ENCODE peak calls at places on chromosomes 6 and 20, in six cellular contexts. One of them, this sample, is unnamed.

GRCh38 chr6:36131517-36132220 is 1.4 kb downstream of the MAPK13 start:
- DNase-seq in heart right ventricle: no peak
- DNase-seq in tibial nerve: no peak
- DNase-seq in neural progenitor cell: no peak
- DNase-seq in PC-9: peak; percentile 57
- DNase-seq in lower lobe of right lung: no peak
- DNase-seq in this sample: no peak

GRCh38 chr20:63567382-63568169 is 6.5 kb downstream of the HELZ2 start:
- DNase-seq in heart right ventricle: no peak
- DNase-seq in tibial nerve: peak; percentile 28
- DNase-seq in neural progenitor cell: no peak
- DNase-seq in PC-9: no peak
- DNase-seq in lower lobe of right lung: peak; percentile 86
- DNase-seq in this sample: no peak

GRCh38 chr20:36883972-36884535 is 8.1 kb downstream of the TLDC2 start:
- DNase-seq in heart right ventricle: no peak
- DNase-seq in tibial nerve: no peak
- DNase-seq in neural progenitor cell: no peak
- DNase-seq in PC-9: no peak
- DNase-seq in lower lobe of right lung: no peak
- DNase-seq in this sample: no peak

GRCh38 chr6:43383021-43383667 is 13.7 kb upstream of the ZNF318 start:
- DNase-seq in heart right ventricle: no peak
- DNase-seq in tibial nerve: no peak
- DNase-seq in neural progenitor cell: no peak
- DNase-seq in PC-9: no peak
- DNase-seq in lower lobe of right lung: no peak
- DNase-seq in this sample: no peak

GRCh38 chr6:149164199-149164745 is 153.2 kb upstream of the TAB2 start:
- DNase-seq in heart right ventricle: no peak
- DNase-seq in tibial nerve: no peak
- DNase-seq in neural progenitor cell: no peak
- DNase-seq in PC-9: no peak
- DNase-seq in lower lobe of right lung: no peak
- DNase-seq in this sample: no peak

GRCh38 chr20:5397418-5397817 is 80.7 kb upstream of the PROKR2 start:
- DNase-seq in heart right ventricle: no peak
- DNase-seq in tibial nerve: no peak
- DNase-seq in neural progenitor cell: no peak
- DNase-seq in PC-9: peak; percentile 48
- DNase-seq in lower lobe of right lung: no peak
- DNase-seq in this sample: no peak

GRCh38 chr6:41071501-41071922 is 644 bp downstream of the OARD1 start:
- DNase-seq in heart right ventricle: no peak
- DNase-seq in tibial nerve: no peak
- DNase-seq in neural progenitor cell: no peak
- DNase-seq in PC-9: no peak
- DNase-seq in lower lobe of right lung: peak; percentile 87
- DNase-seq in this sample: no peak

GRCh38 chr20:17902531-17903083 is 66.0 kb downstream of the SNX5 start:
- DNase-seq in heart right ventricle: no peak
- DNase-seq in tibial nerve: no peak
- DNase-seq in neural progenitor cell: no peak
- DNase-seq in PC-9: no peak
- DNase-seq in lower lobe of right lung: no peak
- DNase-seq in this sample: no peak

GRCh38 chr20:49297605-49298530 is 20.0 kb upstream of the ZNFX1 start:
- DNase-seq in heart right ventricle: no peak
- DNase-seq in tibial nerve: peak; percentile 24
- DNase-seq in neural progenitor cell: no peak
- DNase-seq in PC-9: no peak
- DNase-seq in lower lobe of right lung: peak; percentile 53
- DNase-seq in this sample: no peak

GRCh38 chr6:166162599-166163342 is 4.9 kb downstream of the TBXT start:
- DNase-seq in heart right ventricle: no peak
- DNase-seq in tibial nerve: no peak
- DNase-seq in neural progenitor cell: no peak
- DNase-seq in PC-9: no peak
- DNase-seq in lower lobe of right lung: no peak
- DNase-seq in this sample: no peak

GRCh38 chr6:19024737-19025136 is 637.6 kb downstream of the RNF144B start:
- DNase-seq in heart right ventricle: peak; percentile 25
- DNase-seq in tibial nerve: peak; percentile 25
- DNase-seq in neural progenitor cell: peak; percentile 75
- DNase-seq in PC-9: peak; percentile 43
- DNase-seq in lower lobe of right lung: no peak
- DNase-seq in this sample: no peak

GRCh38 chr6:26268659-26269402 is 96.2 kb upstream of the BTN3A2 start:
- DNase-seq in heart right ventricle: no peak
- DNase-seq in tibial nerve: no peak
- DNase-seq in neural progenitor cell: peak; percentile 87
- DNase-seq in PC-9: peak; percentile 83
- DNase-seq in lower lobe of right lung: no peak
- DNase-seq in this sample: no peak

GRCh38 chr20:4607287-4607713 is 114.4 kb upstream of the PRND start:
- DNase-seq in heart right ventricle: peak; percentile 64
- DNase-seq in tibial nerve: peak; percentile 76
- DNase-seq in neural progenitor cell: peak; percentile 84
- DNase-seq in PC-9: peak; percentile 49
- DNase-seq in lower lobe of right lung: no peak
- DNase-seq in this sample: no peak

GRCh38 chr20:50246367-50247195 is 56.0 kb downstream of the CEBPB start:
- DNase-seq in heart right ventricle: no peak
- DNase-seq in tibial nerve: no peak
- DNase-seq in neural progenitor cell: no peak
- DNase-seq in PC-9: peak; percentile 86
- DNase-seq in lower lobe of right lung: no peak
- DNase-seq in this sample: no peak

GRCh38 chr6:2179950-2180349 is 65.5 kb downstream of the GMDS start:
- DNase-seq in heart right ventricle: no peak
- DNase-seq in tibial nerve: no peak
- DNase-seq in neural progenitor cell: no peak
- DNase-seq in PC-9: no peak
- DNase-seq in lower lobe of right lung: no peak
- DNase-seq in this sample: no peak

GRCh38 chr6:6593876-6594275 is 5.4 kb downstream of the LY86 start:
- DNase-seq in heart right ventricle: peak; percentile 25
- DNase-seq in tibial nerve: no peak
- DNase-seq in neural progenitor cell: no peak
- DNase-seq in PC-9: peak; percentile 48
- DNase-seq in lower lobe of right lung: no peak
- DNase-seq in this sample: no peak
- H3K4me1 ChIP-seq in heart right ventricle: peaks cover 67% of the 10 kb centered on the region
- H3K4me1 ChIP-seq in tibial nerve: peaks cover 17% of the 10 kb centered on the region
- H3K4me1 ChIP-seq in neural progenitor cell: no peaks in the 10 kb centered on the region
- H3K4me1 ChIP-seq in PC-9: peaks cover 4% of the 10 kb centered on the region
- H3K4me1 ChIP-seq in lower lobe of right lung: peaks cover 55% of the 10 kb centered on the region
- H3K4me1 ChIP-seq in this sample: no peaks in the 10 kb centered on the region

GRCh38 chr6:138592698-138593097 is 93.4 kb upstream of the NHSL1 start:
- DNase-seq in heart right ventricle: no peak
- DNase-seq in tibial nerve: no peak
- DNase-seq in neural progenitor cell: no peak
- DNase-seq in PC-9: no peak
- DNase-seq in lower lobe of right lung: no peak
- DNase-seq in this sample: no peak
- H3K4me3 ChIP-seq in heart right ventricle: peak overlapping the region; percentile 8
- H3K4me3 ChIP-seq in tibial nerve: no peak overlapping the region
- H3K4me3 ChIP-seq in neural progenitor cell: no peak overlapping the region
- H3K4me3 ChIP-seq in PC-9: peak overlapping the region; percentile 51
- H3K4me3 ChIP-seq in lower lobe of right lung: peak overlapping the region; percentile 27
- H3K4me3 ChIP-seq in this sample: peak overlapping the region; percentile 24

GRCh38 chr6:137878810-137879285 is 11.8 kb downstream of the TNFAIP3 start:
- DNase-seq in heart right ventricle: peak; percentile 62
- DNase-seq in tibial nerve: no peak
- DNase-seq in neural progenitor cell: peak; percentile 84
- DNase-seq in PC-9: no peak
- DNase-seq in lower lobe of right lung: peak; percentile 49
- DNase-seq in this sample: no peak
- H3K4me1 ChIP-seq in heart right ventricle: peaks cover 20% of the 10 kb centered on the region
- H3K4me1 ChIP-seq in tibial nerve: peaks cover 60% of the 10 kb centered on the region
- H3K4me1 ChIP-seq in neural progenitor cell: peaks cover 14% of the 10 kb centered on the region
- H3K4me1 ChIP-seq in PC-9: peaks cover 6% of the 10 kb centered on the region
- H3K4me1 ChIP-seq in lower lobe of right lung: peaks cover 50% of the 10 kb centered on the region
- H3K4me1 ChIP-seq in this sample: peaks cover 13% of the 10 kb centered on the region

GRCh38 chr6:135935951-135936601 is 84.6 kb downstream of the PDE7B start:
- DNase-seq in heart right ventricle: no peak
- DNase-seq in tibial nerve: no peak
- DNase-seq in neural progenitor cell: no peak
- DNase-seq in PC-9: peak; percentile 54
- DNase-seq in lower lobe of right lung: no peak
- DNase-seq in this sample: no peak
- H3K4me3 ChIP-seq in heart right ventricle: no peak overlapping the region
- H3K4me3 ChIP-seq in tibial nerve: no peak overlapping the region
- H3K4me3 ChIP-seq in neural progenitor cell: no peak overlapping the region
- H3K4me3 ChIP-seq in PC-9: no peak overlapping the region
- H3K4me3 ChIP-seq in lower lobe of right lung: no peak overlapping the region
- H3K4me3 ChIP-seq in this sample: no peak overlapping the region

GRCh38 chr20:32207626-32208498 is at the start of the genes PLAGL2 and POFUT1:
- DNase-seq in heart right ventricle: peak; percentile 90
- DNase-seq in tibial nerve: peak; percentile 82
- DNase-seq in neural progenitor cell: peak; percentile 96
- DNase-seq in PC-9: peak; percentile 56
- DNase-seq in lower lobe of right lung: peak; percentile 94
- DNase-seq in this sample: peak; percentile 51
- H3K4me1 ChIP-seq in heart right ventricle: peaks cover 46% of the 10 kb centered on the region
- H3K4me1 ChIP-seq in tibial nerve: peaks cover 67% of the 10 kb centered on the region
- H3K4me1 ChIP-seq in neural progenitor cell: peaks cover 30% of the 10 kb centered on the region
- H3K4me1 ChIP-seq in PC-9: peaks cover 41% of the 10 kb centered on the region
- H3K4me1 ChIP-seq in lower lobe of right lung: peaks cover 53% of the 10 kb centered on the region
- H3K4me1 ChIP-seq in this sample: peaks cover 54% of the 10 kb centered on the region

GRCh38 chr6:47306887-47307286 is 2.8 kb downstream of the TNFRSF21 start:
- DNase-seq in heart right ventricle: no peak
- DNase-seq in tibial nerve: no peak
- DNase-seq in neural progenitor cell: no peak
- DNase-seq in PC-9: no peak
- DNase-seq in lower lobe of right lung: no peak
- DNase-seq in this sample: no peak
- H3K4me3 ChIP-seq in heart right ventricle: no peak overlapping the region
- H3K4me3 ChIP-seq in tibial nerve: no peak overlapping the region
- H3K4me3 ChIP-seq in neural progenitor cell: no peak overlapping the region
- H3K4me3 ChIP-seq in PC-9: peak overlapping the region; percentile 91
- H3K4me3 ChIP-seq in lower lobe of right lung: no peak overlapping the region
- H3K4me3 ChIP-seq in this sample: no peak overlapping the region

GRCh38 chr6:169738204-169738971 is 13.0 kb downstream of the DYNLT2 start:
- DNase-seq in heart right ventricle: no peak
- DNase-seq in tibial nerve: no peak
- DNase-seq in neural progenitor cell: no peak
- DNase-seq in PC-9: no peak
- DNase-seq in lower lobe of right lung: no peak
- DNase-seq in this sample: no peak

GRCh38 chr6:169741344-169741743 is 10.0 kb downstream of the DYNLT2 start:
- DNase-seq in heart right ventricle: no peak
- DNase-seq in tibial nerve: no peak
- DNase-seq in neural progenitor cell: no peak
- DNase-seq in PC-9: no peak
- DNase-seq in lower lobe of right lung: no peak
- DNase-seq in this sample: no peak

DNA sequence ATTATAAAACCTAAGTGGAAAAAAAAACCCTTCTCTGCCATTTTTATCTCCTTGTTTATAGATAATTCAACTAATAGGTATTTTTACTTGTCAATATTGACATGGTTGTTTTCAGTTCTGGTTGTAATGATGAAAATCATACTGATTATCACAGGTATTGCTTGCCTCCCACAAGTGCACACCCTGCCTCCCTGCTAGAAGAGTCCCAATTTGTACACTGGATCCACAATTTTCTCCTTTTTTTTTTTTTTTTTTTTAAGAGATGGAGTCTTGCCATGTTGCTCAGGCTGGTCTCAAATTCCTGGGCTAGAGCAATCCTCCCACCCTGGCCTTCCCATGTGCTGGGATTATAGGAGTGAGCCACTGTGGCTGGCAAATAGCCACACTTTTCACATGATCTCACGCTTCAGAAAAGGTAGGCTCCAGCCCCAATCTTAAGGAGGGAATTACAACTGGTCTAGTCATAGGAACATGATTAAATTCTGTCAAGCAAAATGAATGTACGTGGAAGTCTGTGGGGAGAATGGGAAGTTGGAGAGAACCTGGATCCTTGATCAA is 12.3 kb downstream of the DYNLT2 start:
- DNase-seq in heart right ventricle: no peak
- DNase-seq in tibial nerve: no peak
- DNase-seq in neural progenitor cell: no peak
- DNase-seq in PC-9: no peak
- DNase-seq in lower lobe of right lung: no peak
- DNase-seq in this sample: no peak
- H3K4me1 ChIP-seq in heart right ventricle: no peaks in the 10 kb centered on the region
- H3K4me1 ChIP-seq in tibial nerve: peaks cover 5% of the 10 kb centered on the region
- H3K4me1 ChIP-seq in neural progenitor cell: no peaks in the 10 kb centered on the region
- H3K4me1 ChIP-seq in PC-9: no peaks in the 10 kb centered on the region
- H3K4me1 ChIP-seq in lower lobe of right lung: no peaks in the 10 kb centered on the region
- H3K4me1 ChIP-seq in this sample: no peaks in the 10 kb centered on the region

GRCh38 chr20:59300341-59301081 is at the start of gene EDN3:
- DNase-seq in heart right ventricle: no peak
- DNase-seq in tibial nerve: no peak
- DNase-seq in neural progenitor cell: peak; percentile 54
- DNase-seq in PC-9: no peak
- DNase-seq in lower lobe of right lung: no peak
- DNase-seq in this sample: no peak
- H3K4me3 ChIP-seq in heart right ventricle: peak within 1 kb of the TSS; percentile 14
- H3K4me3 ChIP-seq in tibial nerve: no peak within 1 kb of the TSS
- H3K4me3 ChIP-seq in neural progenitor cell: peak within 1 kb of the TSS; percentile 64
- H3K4me3 ChIP-seq in PC-9: no peak within 1 kb of the TSS
- H3K4me3 ChIP-seq in lower lobe of right lung: no peak within 1 kb of the TSS
- H3K4me3 ChIP-seq in this sample: no peak within 1 kb of the TSS

This sample was measured in thoracic aorta.